ENCODE peak calls at places on chromosome 18, in seven cellular contexts. U, X, O, W, P, Y and J are unnamed samples.

GRCh38 chr18:31683106-31683505 is 1.3 kb downstream of the B4GALT6 start:
- DNase-seq in U (no peak), X (no peak), O (no peak), W (no peak), P (no peak), Y (no peak), J (no peak)

GRCh38 chr18:22094375-22094767 is 75.0 kb upstream of the GATA6 start:
- DNase-seq in U (no peak), X (no peak), O (no peak), W (no peak), P (no peak), Y (no peak), J (no peak)

GRCh38 chr18:4356929-4357328 is 98.2 kb downstream of the DLGAP1 start:
- DNase-seq in U (no peak), X (no peak), O (no peak), W (no peak), P (no peak), Y (no peak), J (no peak)

GRCh38 chr18:39489426-39489825 is 1923.8 kb upstream of the CELF4 start:
- DNase-seq in U (peak), X (no peak), O (no peak), W (no peak), P (no peak), Y (no peak), J (peak)

GRCh38 chr18:69754108-69754507 is 193.6 kb downstream of the CD226 start:
- DNase-seq in U (no peak), X (no peak), O (no peak), W (no peak), P (no peak), Y (no peak), J (no peak)

GRCh38 chr18:2123077-2123476 is 448.2 kb downstream of the METTL4 start:
- DNase-seq in U (no peak), X (no peak), O (no peak), W (no peak), P (no peak), Y (no peak), J (no peak)

GRCh38 chr18:74194691-74195090 is 46.4 kb downstream of the TIMM21 start:
- DNase-seq in U (no peak), X (no peak), O (no peak), W (no peak), P (no peak), Y (peak), J (no peak)

GRCh38 chr18:13278231-13278630 is 59.7 kb downstream of the LDLRAD4 start:
- DNase-seq in U (no peak), X (no peak), O (no peak), W (no peak), P (no peak), Y (no peak), J (no peak)

GRCh38 chr18:22930089-22930713 is 2.9 kb upstream of the RBBP8 start:
- DNase-seq in U (peak), X (peak), O (peak), W (peak), P (peak), Y (peak), J (peak)

GRCh38 chr18:21763846-21764646 is 23.5 kb downstream of the MIB1 start:
- DNase-seq in U (no peak), X (no peak), O (no peak), W (no peak), P (no peak), Y (no peak), J (peak)

GRCh38 chr18:3281456-3282400 is 19.8 kb downstream of the MYL12B start:
- DNase-seq in U (peak), X (peak), O (peak), W (no peak), P (peak), Y (peak), J (peak)

GRCh38 chr18:49094136-49094535 is 143.4 kb upstream of the SMAD7 start:
- DNase-seq in U (peak), X (no peak), O (no peak), W (no peak), P (no peak), Y (peak), J (peak)

GRCh38 chr18:48702346-48703032 is 163.7 kb downstream of the CTIF start:
- DNase-seq in U (peak), X (no peak), O (no peak), W (no peak), P (no peak), Y (no peak), J (no peak)

GRCh38 chr18:53534695-53535094 is 689.8 kb downstream of the MBD2 start:
- DNase-seq in U (no peak), X (no peak), O (no peak), W (no peak), P (no peak), Y (peak), J (no peak)

GRCh38 chr18:60534539-60534938 is 162.0 kb upstream of the MC4R start:
- DNase-seq in U (peak), X (peak), O (no peak), W (no peak), P (no peak), Y (no peak), J (peak)

GRCh38 chr18:3799515-3799914 is 349.5 kb downstream of the TGIF1 start:
- DNase-seq in U (peak), X (peak), O (no peak), W (no peak), P (no peak), Y (no peak), J (no peak)

GRCh38 chr18:58402247-58402646 is 226.6 kb downstream of the ALPK2 start:
- DNase-seq in U (peak), X (peak), O (no peak), W (no peak), P (no peak), Y (no peak), J (no peak)

GRCh38 chr18:59846814-59847490 is 52.8 kb upstream of the PMAIP1 start:
- DNase-seq in U (peak), X (peak), O (no peak), W (no peak), P (no peak), Y (peak), J (peak)

GRCh38 chr18:5538541-5538940 is 5.3 kb downstream of the EPB41L3 start:
- DNase-seq in U (no peak), X (no peak), O (no peak), W (no peak), P (no peak), Y (no peak), J (no peak)

GRCh38 chr18:62577748-62578147 is 54.9 kb downstream of the ZCCHC2 start:
- DNase-seq in U (peak), X (no peak), O (no peak), W (no peak), P (no peak), Y (no peak), J (no peak)

GRCh38 chr18:22273101-22274039 is 104.0 kb downstream of the GATA6 start:
- DNase-seq in U (no peak), X (no peak), O (no peak), W (no peak), P (no peak), Y (no peak), J (no peak)

GRCh38 chr18:59220784-59221765 is 1.1 kb downstream of the GRP start:
- DNase-seq in U (no peak), X (peak), O (no peak), W (no peak), P (no peak), Y (no peak), J (no peak)

GRCh38 chr18:34224423-34225217 is at the start of gene NOL4:
- DNase-seq in U (peak), X (no peak), O (peak), W (no peak), P (peak), Y (no peak), J (no peak)

GRCh38 chr18:6948238-6948637 is 169.4 kb downstream of the LAMA1 start:
- DNase-seq in U (no peak), X (no peak), O (no peak), W (no peak), P (no peak), Y (no peak), J (no peak)

GRCh38 chr18:37476182-37476581 is 89.4 kb downstream of the CELF4 start:
- DNase-seq in U (peak), X (peak), O (peak), W (no peak), P (no peak), Y (peak), J (no peak)

GRCh38 chr18:9401166-9401565 is 66.6 kb downstream of the TWSG1 start:
- DNase-seq in U (peak), X (no peak), O (no peak), W (no peak), P (no peak), Y (no peak), J (peak)